ENCODE peak calls at places on chromosomes 1 and 21, in seven cellular contexts. One of them, this sample, is unnamed.

GRCh38 chr1:200909071-200909470 is 14.4 kb downstream of the INAVA start:
- DNase-seq in activated CD4-positive, alpha-beta T cell treated with anti-CD3 and anti-CD28 coated beads, Interleukin-2, amount 10 ng/mL, durations not matched to agents 7 days and 5 days: no peak
- DNase-seq in HCEC 1CT: no peak
- DNase-seq in adrenal gland: no peak
- DNase-seq in heart left ventricle: peak
- DNase-seq in thoracic aorta: no peak
- DNase-seq in NCI-H69: no peak
- DNase-seq in this sample: no peak

GRCh38 chr21:33230518-33231324 is 983 bp downstream of the IFNAR2 start:
- DNase-seq in adrenal gland: peak
- DNase-seq in heart left ventricle: peak
- DNase-seq in HCEC 1CT: peak
- DNase-seq in NCI-H69: peak
- DNase-seq in activated CD4-positive, alpha-beta T cell treated with anti-CD3 and anti-CD28 coated beads, Interleukin-2, amount 10 ng/mL, durations not matched to agents 7 days and 5 days: peak
- DNase-seq in thoracic aorta: no peak
- DNase-seq in this sample: peak

GRCh38 chr1:209823143-209824041 is 4.4 kb upstream of the UTP25 start:
- DNase-seq in HCEC 1CT: peak
- DNase-seq in NCI-H69: peak
- DNase-seq in thoracic aorta: no peak
- DNase-seq in heart left ventricle: no peak
- DNase-seq in activated CD4-positive, alpha-beta T cell treated with anti-CD3 and anti-CD28 coated beads, Interleukin-2, amount 10 ng/mL, durations not matched to agents 7 days and 5 days: peak
- DNase-seq in adrenal gland: no peak
- DNase-seq in this sample: peak

GRCh38 chr1:222334026-222334680 is 213.8 kb downstream of the HHIPL2 start:
- DNase-seq in adrenal gland: no peak
- DNase-seq in thoracic aorta: no peak
- DNase-seq in heart left ventricle: no peak
- DNase-seq in activated CD4-positive, alpha-beta T cell treated with anti-CD3 and anti-CD28 coated beads, Interleukin-2, amount 10 ng/mL, durations not matched to agents 7 days and 5 days: no peak
- DNase-seq in NCI-H69: no peak
- DNase-seq in HCEC 1CT: peak
- DNase-seq in this sample: peak

GRCh38 chr1:4825841-4826450 is 171.5 kb downstream of the AJAP1 start:
- DNase-seq in thoracic aorta: no peak
- DNase-seq in NCI-H69: no peak
- DNase-seq in HCEC 1CT: no peak
- DNase-seq in activated CD4-positive, alpha-beta T cell treated with anti-CD3 and anti-CD28 coated beads, Interleukin-2, amount 10 ng/mL, durations not matched to agents 7 days and 5 days: no peak
- DNase-seq in heart left ventricle: no peak
- DNase-seq in adrenal gland: no peak
- DNase-seq in this sample: peak

GRCh38 chr1:119899321-119899720 is 3.0 kb upstream of the ADAM30 start:
- DNase-seq in activated CD4-positive, alpha-beta T cell treated with anti-CD3 and anti-CD28 coated beads, Interleukin-2, amount 10 ng/mL, durations not matched to agents 7 days and 5 days: no peak
- DNase-seq in NCI-H69: no peak
- DNase-seq in adrenal gland: no peak
- DNase-seq in HCEC 1CT: no peak
- DNase-seq in heart left ventricle: no peak
- DNase-seq in thoracic aorta: no peak
- DNase-seq in this sample: no peak

GRCh38 chr1:53391982-53392381 is 64.1 kb upstream of the LRP8 start:
- DNase-seq in adrenal gland: no peak
- DNase-seq in thoracic aorta: no peak
- DNase-seq in HCEC 1CT: no peak
- DNase-seq in activated CD4-positive, alpha-beta T cell treated with anti-CD3 and anti-CD28 coated beads, Interleukin-2, amount 10 ng/mL, durations not matched to agents 7 days and 5 days: no peak
- DNase-seq in NCI-H69: no peak
- DNase-seq in heart left ventricle: no peak
- DNase-seq in this sample: no peak

GRCh38 chr1:198932351-198932991 is 293.6 kb downstream of the PTPRC start:
- DNase-seq in NCI-H69: peak
- DNase-seq in heart left ventricle: no peak
- DNase-seq in HCEC 1CT: peak
- DNase-seq in adrenal gland: no peak
- DNase-seq in activated CD4-positive, alpha-beta T cell treated with anti-CD3 and anti-CD28 coated beads, Interleukin-2, amount 10 ng/mL, durations not matched to agents 7 days and 5 days: peak
- DNase-seq in thoracic aorta: no peak
- DNase-seq in this sample: peak

GRCh38 chr1:154198756-154199562 is 7.1 kb upstream of the TPM3 start:
- DNase-seq in adrenal gland: peak
- DNase-seq in activated CD4-positive, alpha-beta T cell treated with anti-CD3 and anti-CD28 coated beads, Interleukin-2, amount 10 ng/mL, durations not matched to agents 7 days and 5 days: peak
- DNase-seq in thoracic aorta: peak
- DNase-seq in HCEC 1CT: peak
- DNase-seq in NCI-H69: peak
- DNase-seq in heart left ventricle: no peak
- DNase-seq in this sample: peak

GRCh38 chr1:17667641-17668040 is 87.5 kb upstream of the ACTL8 start:
- DNase-seq in adrenal gland: no peak
- DNase-seq in activated CD4-positive, alpha-beta T cell treated with anti-CD3 and anti-CD28 coated beads, Interleukin-2, amount 10 ng/mL, durations not matched to agents 7 days and 5 days: no peak
- DNase-seq in HCEC 1CT: no peak
- DNase-seq in heart left ventricle: no peak
- DNase-seq in thoracic aorta: no peak
- DNase-seq in NCI-H69: no peak
- DNase-seq in this sample: no peak

GRCh38 chr1:214514032-214514818 is 37.2 kb downstream of the PTPN14 start:
- DNase-seq in activated CD4-positive, alpha-beta T cell treated with anti-CD3 and anti-CD28 coated beads, Interleukin-2, amount 10 ng/mL, durations not matched to agents 7 days and 5 days: no peak
- DNase-seq in NCI-H69: peak
- DNase-seq in thoracic aorta: no peak
- DNase-seq in HCEC 1CT: peak
- DNase-seq in heart left ventricle: no peak
- DNase-seq in adrenal gland: no peak
- DNase-seq in this sample: no peak

GRCh38 chr1:21663251-21663950 is 5.8 kb downstream of the RAP1GAP start:
- DNase-seq in heart left ventricle: peak
- DNase-seq in NCI-H69: no peak
- DNase-seq in activated CD4-positive, alpha-beta T cell treated with anti-CD3 and anti-CD28 coated beads, Interleukin-2, amount 10 ng/mL, durations not matched to agents 7 days and 5 days: no peak
- DNase-seq in adrenal gland: peak
- DNase-seq in thoracic aorta: no peak
- DNase-seq in HCEC 1CT: no peak
- DNase-seq in this sample: no peak

GRCh38 chr1:41380979-41381690 is 19.9 kb downstream of the FOXO6 start:
- DNase-seq in NCI-H69: peak
- DNase-seq in heart left ventricle: peak
- DNase-seq in HCEC 1CT: no peak
- DNase-seq in thoracic aorta: no peak
- DNase-seq in activated CD4-positive, alpha-beta T cell treated with anti-CD3 and anti-CD28 coated beads, Interleukin-2, amount 10 ng/mL, durations not matched to agents 7 days and 5 days: no peak
- DNase-seq in adrenal gland: peak
- DNase-seq in this sample: no peak

GRCh38 chr1:70504176-70504820 is 93.2 kb downstream of the CTH start:
- DNase-seq in HCEC 1CT: peak
- DNase-seq in adrenal gland: no peak
- DNase-seq in thoracic aorta: no peak
- DNase-seq in heart left ventricle: no peak
- DNase-seq in NCI-H69: peak
- DNase-seq in activated CD4-positive, alpha-beta T cell treated with anti-CD3 and anti-CD28 coated beads, Interleukin-2, amount 10 ng/mL, durations not matched to agents 7 days and 5 days: no peak
- DNase-seq in this sample: no peak

GRCh38 chr1:229270547-229271447 is at the start of gene RAB4A:
- DNase-seq in adrenal gland: peak
- DNase-seq in HCEC 1CT: peak
- DNase-seq in thoracic aorta: peak
- DNase-seq in heart left ventricle: peak
- DNase-seq in NCI-H69: peak
- DNase-seq in activated CD4-positive, alpha-beta T cell treated with anti-CD3 and anti-CD28 coated beads, Interleukin-2, amount 10 ng/mL, durations not matched to agents 7 days and 5 days: peak
- DNase-seq in this sample: peak

GRCh38 chr1:82944192-82944591 is 1054.7 kb downstream of the TTLL7 start:
- DNase-seq in thoracic aorta: no peak
- DNase-seq in activated CD4-positive, alpha-beta T cell treated with anti-CD3 and anti-CD28 coated beads, Interleukin-2, amount 10 ng/mL, durations not matched to agents 7 days and 5 days: no peak
- DNase-seq in heart left ventricle: no peak
- DNase-seq in HCEC 1CT: no peak
- DNase-seq in NCI-H69: no peak
- DNase-seq in adrenal gland: no peak
- DNase-seq in this sample: no peak

GRCh38 chr1:235142991-235143390 is 14.4 kb upstream of the TOMM20 start:
- DNase-seq in activated CD4-positive, alpha-beta T cell treated with anti-CD3 and anti-CD28 coated beads, Interleukin-2, amount 10 ng/mL, durations not matched to agents 7 days and 5 days: no peak
- DNase-seq in thoracic aorta: no peak
- DNase-seq in HCEC 1CT: no peak
- DNase-seq in NCI-H69: no peak
- DNase-seq in adrenal gland: no peak
- DNase-seq in heart left ventricle: no peak
- DNase-seq in this sample: no peak

GRCh38 chr1:243495442-243496172 is 239.8 kb downstream of the SDCCAG8 start:
- DNase-seq in activated CD4-positive, alpha-beta T cell treated with anti-CD3 and anti-CD28 coated beads, Interleukin-2, amount 10 ng/mL, durations not matched to agents 7 days and 5 days: no peak
- DNase-seq in HCEC 1CT: peak
- DNase-seq in adrenal gland: no peak
- DNase-seq in thoracic aorta: no peak
- DNase-seq in NCI-H69: no peak
- DNase-seq in heart left ventricle: no peak
- DNase-seq in this sample: no peak

GRCh38 chr1:32031578-32032286 is 18.1 kb downstream of the KHDRBS1 start:
- DNase-seq in adrenal gland: no peak
- DNase-seq in activated CD4-positive, alpha-beta T cell treated with anti-CD3 and anti-CD28 coated beads, Interleukin-2, amount 10 ng/mL, durations not matched to agents 7 days and 5 days: no peak
- DNase-seq in heart left ventricle: no peak
- DNase-seq in HCEC 1CT: peak
- DNase-seq in NCI-H69: no peak
- DNase-seq in thoracic aorta: no peak
- DNase-seq in this sample: peak

GRCh38 chr1:199172286-199173124 is 533.7 kb downstream of the PTPRC start:
- DNase-seq in adrenal gland: no peak
- DNase-seq in thoracic aorta: no peak
- DNase-seq in HCEC 1CT: no peak
- DNase-seq in NCI-H69: no peak
- DNase-seq in heart left ventricle: no peak
- DNase-seq in activated CD4-positive, alpha-beta T cell treated with anti-CD3 and anti-CD28 coated beads, Interleukin-2, amount 10 ng/mL, durations not matched to agents 7 days and 5 days: no peak
- DNase-seq in this sample: peak

GRCh38 chr1:154350383-154350782 is 25.1 kb downstream of the ATP8B2 start:
- DNase-seq in thoracic aorta: no peak
- DNase-seq in HCEC 1CT: no peak
- DNase-seq in activated CD4-positive, alpha-beta T cell treated with anti-CD3 and anti-CD28 coated beads, Interleukin-2, amount 10 ng/mL, durations not matched to agents 7 days and 5 days: no peak
- DNase-seq in heart left ventricle: no peak
- DNase-seq in NCI-H69: peak
- DNase-seq in adrenal gland: no peak
- DNase-seq in this sample: no peak

GRCh38 chr1:243587823-243588560 is 262.1 kb downstream of the AKT3 start:
- DNase-seq in NCI-H69: no peak
- DNase-seq in heart left ventricle: no peak
- DNase-seq in adrenal gland: no peak
- DNase-seq in activated CD4-positive, alpha-beta T cell treated with anti-CD3 and anti-CD28 coated beads, Interleukin-2, amount 10 ng/mL, durations not matched to agents 7 days and 5 days: no peak
- DNase-seq in thoracic aorta: no peak
- DNase-seq in HCEC 1CT: no peak
- DNase-seq in this sample: no peak

This sample was measured in bronchial epithelial cell.